ENCODE peak calls at places on chromosome 2, in eight cellular contexts. G is hepatocyte, X is A673, T is psoas muscle, J is spleen, R is IMR-90, A is heart right ventricle, S is breast epithelium. B is an unnamed sample.

GRCh38 chr2:233059797-233060499 is at the start of gene INPP5D:
- DNase-seq in G (no peak), X (no peak), T (peak), J (peak), R (no peak), A (peak), S (peak), B (no peak)

GRCh38 chr2:39893616-39894015 is 114.6 kb upstream of the THUMPD2 start:
- DNase-seq in G (no peak), X (peak), T (no peak), J (no peak), R (no peak), A (no peak), S (no peak), B (no peak)

GRCh38 chr2:15797946-15798281 is 142.4 kb upstream of the MYCN start:
- DNase-seq in G (no peak), X (no peak), T (no peak), J (no peak), R (no peak), A (no peak), S (no peak), B (no peak)

GRCh38 chr2:134226561-134226960 is 27.3 kb upstream of the MGAT5 start:
- DNase-seq in G (no peak), X (no peak), T (no peak), J (no peak), R (no peak), A (no peak), S (no peak), B (no peak)

GRCh38 chr2:128444044-128444771 is 125.5 kb upstream of the HS6ST1 start:
- DNase-seq in G (no peak), X (no peak), T (no peak), J (peak), R (no peak), A (no peak), S (no peak), B (no peak)

GRCh38 chr2:184190725-184191124 is 407.6 kb upstream of the ZNF804A start:
- DNase-seq in G (no peak), X (no peak), T (no peak), J (no peak), R (no peak), A (no peak), S (no peak), B (no peak)

GRCh38 chr2:173349295-173349694 is 5.4 kb upstream of the CDCA7 start:
- DNase-seq in G (no peak), X (no peak), T (no peak), J (no peak), R (no peak), A (no peak), S (no peak), B (no peak)

GRCh38 chr2:142756430-142756829 is 121.0 kb upstream of the KYNU start:
- DNase-seq in G (no peak), X (no peak), T (no peak), J (no peak), R (peak), A (no peak), S (no peak), B (no peak)

GRCh38 chr2:143878131-143878530 is 641.8 kb downstream of the ZEB2 start:
- DNase-seq in G (no peak), X (no peak), T (no peak), J (no peak), R (no peak), A (no peak), S (no peak), B (no peak)

GRCh38 chr2:101306410-101306809 is 2.1 kb downstream of the RNF149 start:
- DNase-seq in G (no peak), X (no peak), T (no peak), J (no peak), R (no peak), A (no peak), S (no peak), B (peak)

GRCh38 chr2:219401621-219402020 is 13.9 kb upstream of the DNPEP start:
- DNase-seq in G (no peak), X (no peak), T (no peak), J (no peak), R (no peak), A (no peak), S (no peak), B (no peak)

GRCh38 chr2:183837157-183837556 is 712.9 kb downstream of the NUP35 start:
- DNase-seq in G (no peak), X (no peak), T (no peak), J (peak), R (no peak), A (no peak), S (no peak), B (no peak)

GRCh38 chr2:12723741-12724463 is 7.2 kb downstream of the TRIB2 start:
- DNase-seq in G (no peak), X (no peak), T (no peak), J (no peak), R (no peak), A (no peak), S (no peak), B (no peak)

GRCh38 chr2:230416061-230416721 is at the start of gene SP100:
- DNase-seq in G (peak), X (peak), T (peak), J (peak), R (peak), A (peak), S (peak), B (peak)

GRCh38 chr2:64455545-64455944 is 1.6 kb downstream of the LGALSL start:
- DNase-seq in G (no peak), X (no peak), T (no peak), J (no peak), R (no peak), A (no peak), S (no peak), B (no peak)

GRCh38 chr2:25303517-25304338 is 38.0 kb downstream of the DNMT3A start:
- DNase-seq in G (no peak), X (no peak), T (no peak), J (no peak), R (no peak), A (no peak), S (no peak), B (no peak)

GRCh38 chr2:163828760-163829159 is 93.0 kb upstream of the FIGN start:
- DNase-seq in G (peak), X (no peak), T (no peak), J (no peak), R (no peak), A (no peak), S (no peak), B (no peak)

GRCh38 chr2:162245737-162246136 is 2.5 kb upstream of the FAP start:
- DNase-seq in G (peak), X (no peak), T (no peak), J (no peak), R (peak), A (no peak), S (no peak), B (peak)

GRCh38 chr2:230913406-230913805 is 11.6 kb downstream of the GPR55 start:
- DNase-seq in G (peak), X (peak), T (no peak), J (peak), R (no peak), A (no peak), S (no peak), B (peak)

GRCh38 chr2:204585930-204586329 is 40.7 kb downstream of the PARD3B start:
- DNase-seq in G (no peak), X (peak), T (no peak), J (no peak), R (no peak), A (no peak), S (no peak), B (no peak)
- H3K4me3 ChIP-seq in G (no peak), X (no peak), T (no peak), J (no peak), R (no peak), A (no peak), S (no peak), B (no peak)

GRCh38 chr2:67633212-67633856 is 236.2 kb downstream of the ETAA1 start:
- DNase-seq in G (no peak), X (peak), T (no peak), J (no peak), R (no peak), A (no peak), S (no peak), B (peak)
- TF ChIP-seq CTCF in G (no peak), X (no peak), T (no peak), J (no peak), R (no peak), A (no peak), S (no peak), B (no peak)

DNA sequence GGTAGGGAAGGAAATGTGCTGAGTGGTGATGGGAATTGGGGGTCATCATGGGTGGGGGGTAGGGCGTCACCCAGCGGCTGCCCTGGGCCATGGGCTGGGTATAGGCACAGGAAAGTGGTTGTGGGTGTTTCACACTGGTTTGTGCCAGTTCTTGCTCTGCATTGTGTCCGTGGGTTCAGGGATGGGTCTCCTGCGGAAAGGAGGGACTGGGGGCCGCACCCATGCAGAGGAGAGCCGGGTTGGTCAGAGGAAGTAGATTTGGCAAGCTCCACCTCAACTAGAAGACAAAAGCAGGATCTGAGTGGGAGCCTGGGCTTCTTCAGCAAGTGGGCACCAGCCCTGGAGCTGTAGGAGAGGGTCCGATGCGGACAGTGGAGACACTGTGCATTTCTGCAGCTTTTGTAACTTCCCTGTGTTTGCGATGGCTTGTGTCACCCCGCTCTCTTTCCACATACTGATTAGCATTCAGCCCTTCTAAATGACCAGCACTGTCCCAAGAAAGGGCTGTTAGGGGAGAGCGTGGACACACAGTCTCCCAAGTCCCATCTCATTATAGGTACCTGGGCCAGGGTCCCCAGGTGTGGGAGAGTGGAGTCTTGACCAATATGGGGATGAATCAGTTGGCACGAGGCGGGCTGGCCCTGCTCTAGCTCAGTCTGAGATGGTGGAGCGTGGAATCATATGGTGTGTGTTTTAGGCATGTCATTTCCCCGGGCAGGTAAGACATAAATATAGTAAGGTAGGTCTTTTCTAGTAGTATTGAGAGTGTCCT is 67.2 kb downstream of the LRRFIP1 start:
- DNase-seq in G (no peak), X (no peak), T (no peak), J (peak), R (no peak), A (no peak), S (no peak), B (no peak)
- H3K4me3 ChIP-seq in G (no peak), X (peak), T (peak), J (peak), R (no peak), A (peak), S (peak), B (peak)

DNA sequence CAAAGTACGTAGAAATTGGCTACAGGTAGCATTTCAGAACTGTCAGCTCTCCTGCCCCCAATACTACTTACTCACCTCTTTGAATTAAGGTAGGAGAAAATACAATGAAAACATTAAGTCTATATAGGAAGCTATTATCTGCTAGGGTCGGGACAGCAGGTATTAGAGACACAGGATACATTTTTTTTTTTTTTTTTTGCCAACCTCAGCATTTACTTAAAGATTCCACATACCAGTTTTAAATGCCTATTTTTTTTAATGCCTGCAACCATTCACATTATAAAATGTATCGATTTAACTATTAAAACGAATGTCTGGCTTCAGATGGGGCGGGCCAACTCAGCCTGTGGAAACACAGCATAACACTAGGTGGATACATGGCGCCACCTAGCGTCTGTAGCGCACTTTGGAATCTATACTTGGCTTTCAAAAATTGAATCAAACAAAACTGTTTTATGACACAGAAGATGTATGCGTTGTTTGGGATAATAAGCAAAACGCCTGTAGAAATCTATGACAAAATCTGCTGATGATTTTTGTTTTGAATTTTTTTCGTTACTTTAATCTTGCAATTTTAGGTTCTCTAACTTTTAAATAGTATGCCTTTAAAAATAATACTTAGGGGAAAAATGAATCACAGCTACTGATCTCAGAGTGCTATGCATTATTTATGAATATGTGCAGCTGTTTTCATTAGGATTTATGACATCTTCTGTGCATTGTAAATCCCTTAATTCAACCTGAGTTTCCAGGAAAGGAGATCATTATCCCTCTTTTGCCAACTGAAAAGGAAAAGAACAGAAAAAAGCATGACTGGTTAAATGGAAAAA is 261.0 kb downstream of the NYAP2 start:
- DNase-seq in G (peak), X (peak), T (peak), J (peak), R (peak), A (peak), S (peak), B (peak)
- TF ChIP-seq CTCF in G (peak), X (peak), T (peak), J (peak), R (peak), A (peak), S (peak), B (peak)

GRCh38 chr2:177211148-177211547 is 1.4 kb upstream of the HNRNPA3 start:
- DNase-seq in G (no peak), X (no peak), T (no peak), J (no peak), R (no peak), A (no peak), S (no peak), B (no peak)
- H3K4me3 ChIP-seq in G (peak), X (peak), T (peak), J (peak), R (no peak), A (peak), S (peak), B (peak)

GRCh38 chr2:42969231-42970150 is 177.1 kb upstream of the HAAO start:
- DNase-seq in G (no peak), X (peak), T (peak), J (peak), R (peak), A (no peak), S (no peak), B (peak)
- TF ChIP-seq CTCF in G (no peak), X (no peak), T (no peak), J (no peak), R (no peak), A (no peak), S (no peak), B (no peak)

DNA sequence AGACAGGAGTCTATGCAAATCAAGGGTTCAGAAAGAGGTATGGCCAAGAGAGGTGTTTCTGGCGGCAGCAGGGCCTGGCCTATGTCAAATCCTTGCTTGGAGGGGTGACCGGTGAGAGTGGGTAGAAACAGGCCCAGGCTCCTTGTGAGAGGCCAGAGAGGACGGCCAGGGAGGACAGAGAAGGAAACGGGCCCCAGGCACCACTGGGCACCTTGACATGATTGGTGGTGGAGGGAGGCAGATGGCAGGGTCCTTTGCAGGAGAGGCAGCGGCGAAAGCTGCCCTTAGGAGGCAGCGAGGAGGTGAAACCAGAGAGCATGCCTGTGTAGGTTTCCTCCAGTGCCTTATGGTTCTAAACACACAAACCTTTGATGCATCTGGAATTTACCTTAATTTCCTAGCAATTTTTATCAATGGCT is 6.2 kb downstream of the RAMP1 start:
- DNase-seq in G (no peak), X (no peak), T (no peak), J (peak), R (no peak), A (no peak), S (peak), B (no peak)
- H3K4me3 ChIP-seq in G (no peak), X (no peak), T (no peak), J (no peak), R (no peak), A (no peak), S (no peak), B (no peak)

GRCh38 chr2:79219383-79219988 is 59.9 kb upstream of the REG3A start:
- DNase-seq in G (peak), X (peak), T (no peak), J (no peak), R (peak), A (no peak), S (no peak), B (peak)

GRCh38 chr2:79223539-79223938 is 64.0 kb upstream of the REG3A start:
- DNase-seq in G (no peak), X (no peak), T (no peak), J (no peak), R (no peak), A (no peak), S (no peak), B (no peak)
- TF ChIP-seq CTCF in G (peak), X (peak), T (no peak), J (no peak), R (no peak), A (no peak), S (no peak), B (no peak)

DNA sequence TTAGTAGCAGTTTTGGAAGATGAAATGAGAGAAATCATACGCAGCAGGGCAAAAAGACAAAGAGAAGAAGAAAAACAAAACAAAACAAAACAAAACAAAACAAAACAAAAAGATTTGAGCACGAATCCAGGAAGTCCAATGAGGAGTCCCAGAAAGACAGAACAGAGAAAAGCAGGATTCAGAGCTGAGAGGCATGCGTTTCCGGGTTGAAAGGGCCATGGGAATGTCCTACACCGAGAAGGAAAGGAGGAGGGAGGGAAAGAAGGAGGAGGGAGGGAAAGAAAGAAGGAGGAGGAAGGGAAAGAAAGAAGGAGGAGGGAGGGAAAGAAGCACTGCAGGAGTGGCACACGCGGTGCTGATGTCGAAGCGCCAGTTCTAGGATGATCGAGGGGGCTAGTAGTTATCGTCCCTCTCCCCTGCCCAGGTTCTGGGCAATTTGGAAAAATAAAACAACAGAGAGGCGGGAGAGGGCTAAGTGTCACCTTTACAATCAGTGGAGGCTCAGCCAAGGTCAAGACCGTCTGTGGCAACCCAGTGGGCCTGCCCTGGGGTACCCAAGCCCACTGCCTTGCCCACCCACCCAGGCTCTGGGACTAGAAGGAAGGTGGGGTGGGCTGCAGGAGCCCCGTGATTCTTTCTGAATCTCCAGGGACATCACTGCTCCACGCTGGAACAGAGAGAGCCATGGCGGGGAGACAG is 68.4 kb downstream of the TWIST2 start:
- DNase-seq in G (no peak), X (no peak), T (no peak), J (peak), R (no peak), A (no peak), S (peak), B (no peak)
- H3K4me3 ChIP-seq in G (no peak), X (no peak), T (no peak), J (no peak), R (no peak), A (no peak), S (no peak), B (no peak)